ENCODE peak calls at places on chromosomes 3 and 15, in seven cellular contexts. T is activated T-cell treated with anti-CD3 and anti-CD28 coated beads, Interleukin-2, amount 50 U/mL, for 72 hours; J is CD4-positive, alpha-beta T cell; W is naive thymus-derived CD4-positive, alpha-beta T cell; D is GM10248; I is bronchial epithelial cell; Q is GM23248. P is an unnamed sample.

GRCh38 chr15:43134157-43134637 is 811 bp downstream of the TMEM62 start:
- DNase-seq in D (no peak), I (peak; percentile 17), W (no peak), Q (peak; percentile 17), T (peak; percentile 14), J (no peak), P (peak; percentile 13)

GRCh38 chr3:71416868-71417267 is 166.7 kb downstream of the FOXP1 start:
- DNase-seq in Q (no peak), I (no peak), D (no peak), J (peak; percentile 46), W (peak; percentile 61), T (peak; percentile 38), P (no peak)

GRCh38 chr15:88193415-88193814 is 63.1 kb downstream of the NTRK3 start:
- DNase-seq in Q (no peak), I (no peak), T (no peak), D (no peak), J (no peak), W (no peak), P (no peak)

GRCh38 chr3:186971578-186971977 is 41.3 kb downstream of the ST6GAL1 start:
- DNase-seq in W (no peak), D (no peak), I (no peak), T (no peak), Q (no peak), J (no peak), P (no peak)

GRCh38 chr15:68492855-68493254 is 60.9 kb upstream of the ITGA11 start:
- DNase-seq in J (no peak), I (peak; percentile 11), W (no peak), Q (peak; percentile 87), D (no peak), T (no peak), P (peak; percentile 86)

GRCh38 chr3:73257186-73257585 is 195.7 kb downstream of the EBLN2 start:
- DNase-seq in J (no peak), W (no peak), D (no peak), I (no peak), Q (no peak), T (no peak), P (no peak)

GRCh38 chr15:57476533-57476975 is 100.2 kb downstream of the CGNL1 start:
- DNase-seq in W (no peak), I (peak; percentile 50), T (no peak), D (no peak), J (no peak), Q (peak; percentile 82), P (peak; percentile 77)

GRCh38 chr3:113516115-113516505 is 1.2 kb upstream of the SPICE1 start:
- DNase-seq in W (no peak), D (no peak), I (peak; percentile 31), J (no peak), Q (peak; percentile 5), T (no peak), P (no peak)

GRCh38 chr3:9970020-9970652 is 16.5 kb downstream of the EMC3 start:
- DNase-seq in D (no peak), T (no peak), I (peak; percentile 81), Q (peak; percentile 87), J (no peak), W (no peak), P (peak; percentile 71)

GRCh38 chr3:110456001-110456400 is 615.6 kb upstream of the NECTIN3 start:
- DNase-seq in I (no peak), J (no peak), W (no peak), D (no peak), T (no peak), Q (no peak), P (no peak)

GRCh38 chr3:129651316-129652202 is 45.1 kb upstream of the PLXND1 start:
- DNase-seq in Q (peak; percentile 69), I (peak; percentile 63), D (no peak), J (no peak), W (no peak), T (no peak), P (peak; percentile 85)

GRCh38 chr3:142353571-142353970 is 94.3 kb downstream of the XRN1 start:
- DNase-seq in Q (peak; percentile 3), D (no peak), I (no peak), J (no peak), T (no peak), W (no peak), P (no peak)

GRCh38 chr3:6179761-6180160 is 681.2 kb upstream of the GRM7 start:
- DNase-seq in W (no peak), Q (no peak), J (no peak), I (no peak), D (no peak), T (no peak), P (peak; percentile 14)

GRCh38 chr3:11168881-11169805 is 14.8 kb downstream of the HRH1 start:
- DNase-seq in I (no peak), T (no peak), D (no peak), J (no peak), Q (no peak), W (no peak), P (no peak)

GRCh38 chr3:63278171-63278999 is at the start of gene SYNPR:
- DNase-seq in I (no peak), D (no peak), J (no peak), Q (no peak), W (no peak), T (no peak), P (no peak)

GRCh38 chr3:82715091-82715856 is 953.8 kb upstream of the GBE1 start:
- DNase-seq in W (no peak), T (no peak), D (no peak), J (no peak), I (no peak), Q (no peak), P (no peak)

GRCh38 chr15:100438570-100438969 is 90.2 kb downstream of the CERS3 start:
- DNase-seq in I (peak; percentile 88), D (no peak), W (peak; percentile 58), T (peak; percentile 19), J (peak; percentile 29), Q (peak; percentile 0), P (peak; percentile 67)

GRCh38 chr3:101851072-101851471 is 1.8 kb downstream of the NFKBIZ start:
- DNase-seq in W (no peak), T (no peak), Q (peak; percentile 49), D (no peak), I (no peak), J (no peak), P (peak; percentile 62)

GRCh38 chr3:100525753-100526612 is 33.6 kb downstream of the TMEM45A start:
- DNase-seq in D (no peak), W (no peak), T (no peak), I (peak; percentile 80), Q (peak; percentile 98), J (no peak), P (peak; percentile 9)

GRCh38 chr3:58388550-58389061 is 45.0 kb downstream of the PDHB start:
- DNase-seq in T (no peak), W (no peak), Q (peak; percentile 84), J (no peak), D (no peak), I (no peak), P (peak; percentile 25)

GRCh38 chr3:189292667-189293478 is 121.1 kb downstream of the TPRG1 start:
- DNase-seq in T (no peak), J (no peak), D (no peak), Q (no peak), W (no peak), I (peak; percentile 58), P (no peak)

GRCh38 chr3:78580691-78581090 is 1187.1 kb downstream of the ROBO1 start:
- DNase-seq in J (no peak), T (no peak), D (no peak), W (no peak), Q (peak; percentile 15), I (peak; percentile 17), P (no peak)

GRCh38 chr3:38029400-38030125 is at the start of gene PLCD1:
- DNase-seq in D (no peak), W (peak; percentile 24), T (peak; percentile 61), Q (peak; percentile 87), I (no peak), J (no peak), P (peak; percentile 70)

GRCh38 chr3:195580733-195581443 is 2.9 kb downstream of the APOD start:
- DNase-seq in D (no peak), W (no peak), J (no peak), I (peak; percentile 63), Q (peak; percentile 83), T (no peak), P (peak; percentile 46)

GRCh38 chr15:98942966-98943584 is 64.5 kb downstream of the PGPEP1L start:
- DNase-seq in T (no peak), Q (peak; percentile 39), J (no peak), D (no peak), W (no peak), I (no peak), P (no peak)

GRCh38 chr3:112984485-112984884 is 6.3 kb upstream of the GTPBP8 start:
- DNase-seq in J (peak; percentile 12), I (peak; percentile 14), T (no peak), W (peak; percentile 39), D (no peak), Q (no peak), P (no peak)

GRCh38 chr3:154018100-154018696 is 103.0 kb upstream of the ARHGEF26 start:
- DNase-seq in T (peak; percentile 14), W (peak; percentile 17), J (no peak), D (peak; percentile 13), I (peak; percentile 33), Q (peak; percentile 40), P (peak; percentile 31)

P was measured in kidney tubule cell.